ENCODE peak calls at places on chromosomes 4 and X, in six cellular contexts. V is NCI-H2081; Y is GM03348; T is thoracic aorta; K is activated T-helper 9 cell treated with anti-CD3 and anti-CD28 coated beads, Interleukin-2, amount 50 U/mL, for 16 hours; U is activated naive CD4-positive, alpha-beta T cell treated with Interleukin-2 at 50 U/mL for 16 hours. A is an unnamed sample.

GRCh38 chrX:39725928-39726619 is 371.7 kb downstream of the BCOR start:
- DNase-seq in V (no peak), Y (peak), T (no peak), K (no peak), U (no peak), A (no peak)

GRCh38 chr4:8255698-8256441 is 13.7 kb upstream of the HTRA3 start:
- DNase-seq in V (no peak), Y (peak), T (no peak), K (no peak), U (no peak), A (no peak)

GRCh38 chrX:68822641-68823410 is 6.0 kb upstream of the EFNB1 start:
- DNase-seq in V (no peak), Y (peak), T (no peak), K (no peak), U (peak), A (peak)

GRCh38 chrX:54821310-54821709 is 13.8 kb downstream of the MAGED2 start:
- DNase-seq in V (no peak), Y (no peak), T (no peak), K (no peak), U (no peak), A (no peak)

GRCh38 chr4:6730603-6731300 is 14.8 kb downstream of the BLOC1S4 start:
- DNase-seq in V (no peak), Y (no peak), T (no peak), K (no peak), U (no peak), A (no peak)

GRCh38 chr4:168574581-168575295 is 77.9 kb downstream of the PALLD start:
- DNase-seq in V (no peak), Y (no peak), T (no peak), K (no peak), U (no peak), A (no peak)

GRCh38 chrX:70762285-70762684 is 146.2 kb downstream of the TEX11 start:
- DNase-seq in V (no peak), Y (no peak), T (no peak), K (no peak), U (no peak), A (no peak)

GRCh38 chrX:119121341-119121740 is 6.3 kb downstream of the KIAA1210 start:
- DNase-seq in V (no peak), Y (peak), T (no peak), K (no peak), U (no peak), A (no peak)

GRCh38 chr4:119016636-119017035 is 119.0 kb upstream of the MYOZ2 start:
- DNase-seq in V (no peak), Y (peak), T (no peak), K (no peak), U (no peak), A (no peak)

GRCh38 chrX:145727476-145727875 is 90.2 kb upstream of the SLITRK2 start:
- DNase-seq in V (no peak), Y (no peak), T (no peak), K (no peak), U (no peak), A (no peak)

GRCh38 chr4:69057620-69058409 is 38.5 kb upstream of the UGT2B7 start:
- DNase-seq in V (no peak), Y (no peak), T (no peak), K (no peak), U (no peak), A (no peak)

GRCh38 chr4:96228463-96228862 is 388.6 kb downstream of the PDHA2 start:
- DNase-seq in V (no peak), Y (no peak), T (no peak), K (no peak), U (no peak), A (no peak)